ENCODE peak calls at places on chromosomes 16 and 17, in seven cellular contexts. I, N, H, V, K, X and D are unnamed samples.

GRCh38 chr16:66388350-66389139 is 22.1 kb downstream of the CDH5 start:
- DNase-seq in I (no peak), N (no peak), H (no peak), V (no peak), K (no peak), X (no peak), D (no peak)

GRCh38 chr17:76997981-76998531 is 129.9 kb downstream of the MGAT5B start:
- DNase-seq in I (no peak), N (no peak), H (peak), V (no peak), K (no peak), X (peak), D (peak)

GRCh38 chr16:24381470-24382118 is 125.5 kb downstream of the CACNG3 start:
- DNase-seq in I (no peak), N (no peak), H (no peak), V (no peak), K (no peak), X (no peak), D (no peak)

GRCh38 chr17:67125417-67125816 is 81.1 kb downstream of the CACNG1 start:
- DNase-seq in I (no peak), N (no peak), H (no peak), V (no peak), K (no peak), X (no peak), D (peak)

GRCh38 chr17:36593651-36594316 is 2.1 kb downstream of the DHRS11 start:
- DNase-seq in I (no peak), N (no peak), H (no peak), V (no peak), K (no peak), X (peak), D (no peak)

GRCh38 chr16:67087291-67087690 is 22.4 kb upstream of the PHAF1 start:
- DNase-seq in I (no peak), N (no peak), H (no peak), V (no peak), K (no peak), X (no peak), D (no peak)

GRCh38 chr17:78822552-78822951 is 18.1 kb downstream of the USP36 start:
- DNase-seq in I (no peak), N (peak), H (peak), V (peak), K (no peak), X (no peak), D (peak)

GRCh38 chr17:76726766-76727718 is at the start of gene METTL23:
- DNase-seq in I (peak), N (peak), H (no peak), V (peak), K (peak), X (peak), D (peak)

GRCh38 chr17:49969134-49969759 is at the start of gene DLX4:
- DNase-seq in I (no peak), N (no peak), H (peak), V (no peak), K (no peak), X (no peak), D (no peak)

GRCh38 chr17:55487727-55488436 is 23.4 kb downstream of the SMIM36 start:
- DNase-seq in I (no peak), N (no peak), H (no peak), V (no peak), K (peak), X (no peak), D (no peak)

GRCh38 chr16:86680137-86680536 is 101.8 kb downstream of the FOXL1 start:
- DNase-seq in I (no peak), N (peak), H (no peak), V (no peak), K (peak), X (no peak), D (peak)

GRCh38 chr17:72392056-72393010 is 271.5 kb downstream of the SOX9 start:
- DNase-seq in I (no peak), N (peak), H (no peak), V (no peak), K (no peak), X (no peak), D (peak)

GRCh38 chr16:73124665-73125064 is 76.7 kb upstream of the ZFHX3 start:
- DNase-seq in I (no peak), N (no peak), H (no peak), V (no peak), K (no peak), X (no peak), D (no peak)

GRCh38 chr16:73124097-73124652 is 76.2 kb upstream of the ZFHX3 start:
- DNase-seq in I (no peak), N (peak), H (no peak), V (no peak), K (peak), X (no peak), D (no peak)

GRCh38 chr16:73129455-73129854 is 81.5 kb upstream of the ZFHX3 start:
- DNase-seq in I (no peak), N (no peak), H (no peak), V (no peak), K (no peak), X (no peak), D (no peak)

GRCh38 chr16:73125860-73126259 is 77.9 kb upstream of the ZFHX3 start:
- DNase-seq in I (no peak), N (peak), H (no peak), V (no peak), K (peak), X (no peak), D (peak)

GRCh38 chr16:73126453-73126853 is 78.5 kb upstream of the ZFHX3 start:
- DNase-seq in I (peak), N (peak), H (no peak), V (peak), K (peak), X (no peak), D (peak)
- H3K4me3 ChIP-seq in I (no peak), N (no peak), H (no peak), V (no peak), K (no peak), X (no peak), D (no peak)

DNA sequence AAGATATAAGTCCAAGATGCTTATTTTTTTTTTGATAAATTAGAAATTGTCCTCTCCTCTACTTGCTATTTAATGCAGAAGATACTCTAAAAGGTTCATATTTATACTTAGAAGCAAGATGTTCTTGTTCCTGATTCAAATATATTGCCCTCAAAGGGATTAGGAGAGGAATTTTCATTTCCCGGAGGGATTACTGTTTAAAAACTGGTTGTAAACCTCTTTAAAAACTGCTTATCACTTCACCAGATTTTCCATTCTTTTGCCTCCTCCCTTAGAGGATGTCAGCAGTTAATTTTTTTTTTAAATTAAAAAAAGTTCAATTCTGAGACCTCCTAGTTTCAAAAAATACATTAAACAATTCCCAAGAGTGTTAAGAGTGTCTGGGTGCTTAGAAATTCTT is 2.8 kb downstream of the TENT4B start:
- DNase-seq in I (no peak), N (no peak), H (no peak), V (no peak), K (no peak), X (no peak), D (no peak)
- H3K4me3 ChIP-seq in I (peak), N (no peak), H (peak), V (peak), K (no peak), X (peak), D (peak)

DNA sequence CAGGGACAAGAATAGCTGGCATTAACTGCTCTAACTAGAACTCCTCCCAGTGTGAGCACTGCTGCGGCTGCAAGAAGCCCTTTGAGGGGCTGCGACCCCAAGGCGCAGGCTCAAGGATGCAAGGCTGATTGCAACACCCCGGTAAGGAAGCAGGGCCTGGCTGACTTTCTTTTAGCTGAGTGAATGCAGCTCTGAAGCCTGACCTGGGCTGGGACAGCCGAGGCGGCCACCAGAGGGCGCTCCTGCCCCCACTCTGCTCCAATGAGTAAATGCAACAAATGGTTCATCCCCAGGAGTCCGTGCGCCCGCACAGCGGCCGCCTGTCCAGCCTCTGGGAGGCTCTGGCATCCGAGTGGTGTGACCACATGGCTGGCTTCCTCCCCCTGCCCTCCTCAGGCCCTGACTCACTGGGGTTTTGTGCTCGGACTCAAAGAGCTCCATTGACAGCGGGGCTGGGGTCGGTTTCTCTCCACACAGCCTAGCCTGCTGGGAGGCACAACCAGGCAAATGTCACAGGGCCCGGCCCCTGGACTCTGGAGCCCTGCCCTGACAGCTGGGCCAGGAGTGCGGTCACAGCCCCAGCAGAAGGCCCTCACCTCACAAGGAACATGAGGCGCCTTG is at the start of gene SMIM5:
- DNase-seq in I (peak), N (peak), H (peak), V (peak), K (peak), X (peak), D (peak)
- H3K4me3 ChIP-seq in I (peak), N (no peak), H (no peak), V (peak), K (no peak), X (peak), D (no peak)

GRCh38 chr16:85416267-85417109 is 196.6 kb upstream of the GSE1 start:
- DNase-seq in I (peak), N (peak), H (peak), V (peak), K (peak), X (peak), D (no peak)
- H3K4me3 ChIP-seq in I (no peak), N (no peak), H (no peak), V (no peak), K (no peak), X (peak), D (no peak)

GRCh38 chr17:7443499-7444485 is 1.1 kb upstream of the CHRNB1 start:
- DNase-seq in I (no peak), N (peak), H (peak), V (no peak), K (peak), X (no peak), D (peak)

GRCh38 chr17:7442142-7442541 is 2.7 kb upstream of the CHRNB1 start:
- DNase-seq in I (no peak), N (no peak), H (no peak), V (no peak), K (no peak), X (no peak), D (no peak)

GRCh38 chr17:7446669-7447068 is 1.8 kb downstream of the CHRNB1 start:
- DNase-seq in I (no peak), N (no peak), H (peak), V (no peak), K (no peak), X (no peak), D (no peak)

GRCh38 chr17:7445011-7445927 is at the start of gene CHRNB1:
- DNase-seq in I (peak), N (peak), H (peak), V (peak), K (peak), X (peak), D (no peak)

GRCh38 chr17:7444682-7445010 is 215 bp upstream of the CHRNB1 start:
- DNase-seq in I (no peak), N (no peak), H (peak), V (no peak), K (peak), X (no peak), D (no peak)
- H3K4me3 ChIP-seq in I (peak), N (no peak), H (no peak), V (peak), K (no peak), X (peak), D (no peak)

GRCh38 chr16:1676661-1677060 is 1.4 kb upstream of the JPT2 start:
- DNase-seq in I (no peak), N (no peak), H (no peak), V (no peak), K (no peak), X (no peak), D (no peak)

GRCh38 chr16:1677942-1678499 is at the start of gene JPT2:
- DNase-seq in I (peak), N (peak), H (peak), V (peak), K (peak), X (peak), D (peak)

GRCh38 chr16:1678500-1679098 is 520 bp downstream of the JPT2 start:
- DNase-seq in I (peak), N (peak), H (peak), V (no peak), K (peak), X (peak), D (peak)

GRCh38 chr16:1674751-1675664 is 3.1 kb upstream of the JPT2 start:
- DNase-seq in I (no peak), N (peak), H (no peak), V (no peak), K (peak), X (no peak), D (peak)

GRCh38 chr16:1677339-1677738 is 740 bp upstream of the JPT2 start:
- DNase-seq in I (no peak), N (no peak), H (no peak), V (no peak), K (no peak), X (no peak), D (no peak)
- H3K4me3 ChIP-seq in I (no peak), N (no peak), H (no peak), V (peak), K (no peak), X (peak), D (peak)

DNA sequence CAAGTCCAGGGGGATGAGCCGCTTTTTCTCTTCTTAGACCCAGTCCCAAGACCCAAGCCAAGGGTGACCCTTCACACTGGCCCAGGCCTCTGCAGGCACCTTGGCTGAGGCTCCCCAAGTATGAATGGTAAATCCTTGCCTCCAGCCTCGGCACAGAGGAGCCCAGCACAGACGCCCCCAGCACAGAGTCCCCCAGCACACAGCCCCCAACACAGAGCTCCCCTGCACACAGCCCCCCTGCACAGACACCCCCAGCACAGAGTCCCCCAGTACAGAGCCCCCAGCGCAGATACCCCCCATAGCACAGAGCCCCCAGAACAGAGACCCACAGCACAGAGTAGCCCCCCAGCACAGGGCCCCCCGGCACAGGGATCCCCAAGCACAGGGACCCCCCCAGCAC is 1.0 kb upstream of the MCRIP2 start:
- DNase-seq in I (no peak), N (no peak), H (no peak), V (no peak), K (no peak), X (no peak), D (no peak)
- H3K4me3 ChIP-seq in I (no peak), N (no peak), H (no peak), V (no peak), K (no peak), X (peak), D (no peak)

DNA sequence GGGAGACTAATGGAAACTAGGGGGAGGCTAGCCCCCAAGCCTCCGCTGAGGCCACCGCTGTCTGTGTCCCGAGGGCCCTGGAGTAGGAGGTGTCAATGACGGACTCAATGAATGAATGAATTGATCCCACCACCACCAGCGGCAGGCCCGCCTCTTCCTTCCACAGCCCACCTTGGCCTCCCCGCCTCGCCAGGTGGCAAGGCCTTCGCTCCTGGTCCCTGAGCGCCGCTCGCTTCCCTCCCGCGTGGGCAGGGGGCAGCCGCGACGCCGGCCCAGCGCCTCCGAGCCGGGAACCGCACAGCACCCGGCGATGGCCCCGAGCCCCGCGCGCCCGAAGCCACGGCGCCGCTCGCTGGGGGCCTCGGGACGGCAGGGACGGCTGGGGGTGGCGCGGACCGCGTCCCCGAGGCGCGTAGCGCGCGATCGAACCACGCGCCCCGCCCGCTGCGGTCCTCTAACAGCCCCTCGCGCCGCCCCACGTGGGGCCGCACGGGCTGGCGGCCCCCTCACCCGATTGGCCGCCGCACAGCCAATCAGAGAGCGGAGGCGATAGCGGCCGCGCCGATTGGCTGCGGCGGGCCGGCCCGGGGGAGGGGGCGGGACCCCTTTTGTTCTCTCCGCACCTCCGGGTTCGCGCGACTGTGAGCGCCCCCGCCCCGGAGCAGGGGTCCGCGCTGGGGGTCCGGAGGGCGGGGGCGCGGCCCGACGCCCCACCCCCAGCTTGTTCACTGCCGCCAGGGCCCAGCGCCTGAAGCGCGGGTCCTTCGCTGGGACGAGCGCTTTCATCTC is 31.4 kb downstream of the ACTG1 start:
- DNase-seq in I (peak), N (peak), H (peak), V (peak), K (no peak), X (peak), D (peak)
- H3K4me3 ChIP-seq in I (peak), N (peak), H (no peak), V (peak), K (peak), X (peak), D (no peak)

GRCh38 chr17:7215136-7215638 is 4.4 kb downstream of the DLG4 start:
- DNase-seq in I (no peak), N (no peak), H (peak), V (no peak), K (no peak), X (no peak), D (no peak)

GRCh38 chr17:7215652-7216139 is 3.9 kb downstream of the DLG4 start:
- DNase-seq in I (no peak), N (peak), H (peak), V (no peak), K (no peak), X (no peak), D (no peak)

GRCh38 chr17:7214300-7215135 is 5.1 kb downstream of the DLG4 start:
- DNase-seq in I (peak), N (peak), H (peak), V (peak), K (peak), X (peak), D (peak)

GRCh38 chr17:7211512-7212277 is 7.9 kb downstream of the DLG4 start:
- DNase-seq in I (no peak), N (no peak), H (peak), V (peak), K (no peak), X (no peak), D (no peak)

DNA sequence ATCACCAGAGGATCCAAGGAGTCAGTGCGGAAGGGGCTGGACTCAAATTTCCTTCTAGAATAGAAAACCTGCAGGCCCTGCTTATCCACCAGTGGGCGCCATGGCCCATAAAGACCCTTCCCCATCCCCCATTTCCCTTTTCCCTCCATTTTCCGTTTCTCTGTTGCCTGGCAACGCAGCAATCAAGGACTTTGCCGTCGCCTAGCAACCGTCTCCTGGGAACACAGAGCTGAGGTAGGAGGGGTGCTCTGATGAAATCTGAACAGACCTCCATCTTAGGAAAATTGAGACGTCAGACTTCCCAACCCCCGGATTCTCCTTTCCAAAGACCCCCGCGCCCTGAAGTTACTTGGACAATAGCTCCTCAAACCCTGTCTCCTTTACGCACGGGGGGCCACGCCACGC is 5.7 kb downstream of the DLG4 start:
- DNase-seq in I (no peak), N (peak), H (peak), V (peak), K (peak), X (peak), D (peak)
- H3K4me3 ChIP-seq in I (peak), N (peak), H (peak), V (peak), K (peak), X (peak), D (peak)